ENCODE peak calls at places on chromosomes 4 and X, in four cellular contexts. Z is K562, I is SK-N-SH, U is HepG2. O is an unnamed sample.

GRCh38 chr4:133233922-133234321 is 84.8 kb downstream of the PCDH10 start:
- DNase-seq in Z (no peak), I (no peak), U (no peak), O (no peak)

GRCh38 chr4:148649669-148650331 is 207.6 kb upstream of the NR3C2 start:
- DNase-seq in Z (no peak), U (no peak), I (no peak), O (no peak)

GRCh38 chrX:155215443-155216178 is 649 bp upstream of the VBP1 start:
- DNase-seq in U (no peak), I (no peak), Z (no peak), O (no peak)

GRCh38 chr4:101114936-101115372 is 232.4 kb downstream of the PPP3CA start:
- DNase-seq in U (peak), I (no peak), Z (no peak), O (no peak)

GRCh38 chr4:125003840-125004239 is 291.3 kb upstream of the ANKRD50 start:
- DNase-seq in Z (no peak), I (no peak), U (no peak), O (no peak)

GRCh38 chrX:107447642-107448041 is 1.8 kb upstream of the FRMPD3 start:
- DNase-seq in Z (no peak), U (no peak), I (no peak), O (no peak)

GRCh38 chr4:83272900-83273299 is 11.7 kb downstream of the COQ2 start:
- DNase-seq in Z (no peak), I (no peak), U (no peak), O (peak)

GRCh38 chr4:915041-915474 is 17.1 kb downstream of the GAK start:
- DNase-seq in U (no peak), Z (no peak), I (no peak), O (no peak)

GRCh38 chr4:101337688-101338087 is 9.6 kb downstream of the PPP3CA start:
- DNase-seq in I (no peak), U (no peak), Z (no peak), O (no peak)

GRCh38 chr4:40046311-40046980 is 10.2 kb upstream of the N4BP2 start:
- DNase-seq in U (peak), Z (no peak), I (no peak), O (no peak)

GRCh38 chrX:107666931-107667330 is 38.6 kb downstream of the PRPS1 start:
- DNase-seq in Z (no peak), U (no peak), I (no peak), O (no peak)

GRCh38 chrX:24890677-24891076 is 125.1 kb downstream of the ARX start:
- DNase-seq in I (no peak), U (peak), Z (no peak), O (no peak)

GRCh38 chrX:136168929-136169735 is 21.8 kb downstream of the FHL1 start:
- DNase-seq in Z (peak), I (peak), U (no peak), O (no peak)

GRCh38 chr4:174848596-174848995 is 19.5 kb upstream of the GLRA3 start:
- DNase-seq in Z (no peak), I (no peak), U (no peak), O (no peak)

GRCh38 chr4:74996996-74997395 is 64.1 kb downstream of the PARM1 start:
- DNase-seq in U (no peak), I (no peak), Z (no peak), O (no peak)

GRCh38 chr4:19947349-19947748 is 304.4 kb upstream of the SLIT2 start:
- DNase-seq in I (no peak), U (no peak), Z (no peak), O (no peak)

GRCh38 chr4:123430031-123430430 is 33.4 kb downstream of the SPRY1 start:
- DNase-seq in U (no peak), I (no peak), Z (peak), O (no peak)

GRCh38 chrX:47644557-47645091 is 5.7 kb downstream of the ELK1 start:
- DNase-seq in U (no peak), I (peak), Z (no peak), O (no peak)

GRCh38 chr4:1285790-1286553 is 3.7 kb upstream of the MAEA start:
- DNase-seq in I (no peak), U (peak), Z (no peak), O (no peak)

GRCh38 chrX:67296395-67296794 is 247.4 kb upstream of the AR start:
- DNase-seq in U (no peak), I (no peak), Z (no peak), O (no peak)

GRCh38 chr4:143375326-143376073 is 38.8 kb downstream of the GAB1 start:
- DNase-seq in Z (peak), U (peak), I (peak), O (no peak)

GRCh38 chrX:53317365-53318069 is 36.1 kb upstream of the IQSEC2 start:
- DNase-seq in I (peak), U (peak), Z (peak), O (no peak)

GRCh38 chrX:28910501-28910900 is 323.3 kb downstream of the IL1RAPL1 start:
- DNase-seq in I (no peak), Z (no peak), U (no peak), O (no peak)

GRCh38 chrX:110215411-110215810 is 102.5 kb downstream of the AMMECR1 start:
- DNase-seq in U (no peak), Z (no peak), I (no peak), O (no peak)

GRCh38 chrX:21700289-21700688 is 42.2 kb upstream of the KLHL34 start:
- DNase-seq in I (no peak), Z (no peak), U (no peak), O (no peak)

GRCh38 chr4:37822220-37822619 is 4.3 kb upstream of the PGM2 start:
- DNase-seq in Z (no peak), U (no peak), I (no peak), O (no peak)

GRCh38 chrX:40705658-40706312 is 29.6 kb downstream of the MED14 start:
- DNase-seq in U (no peak), I (no peak), Z (no peak), O (no peak)

GRCh38 chr4:10077492-10078335 is 38.9 kb downstream of the WDR1 start:
- DNase-seq in I (no peak), U (no peak), Z (peak), O (no peak)

GRCh38 chrX:144791298-144791697 is 456.0 kb upstream of the SPANXN1 start:
- DNase-seq in Z (no peak), U (no peak), I (no peak), O (no peak)

DNA sequence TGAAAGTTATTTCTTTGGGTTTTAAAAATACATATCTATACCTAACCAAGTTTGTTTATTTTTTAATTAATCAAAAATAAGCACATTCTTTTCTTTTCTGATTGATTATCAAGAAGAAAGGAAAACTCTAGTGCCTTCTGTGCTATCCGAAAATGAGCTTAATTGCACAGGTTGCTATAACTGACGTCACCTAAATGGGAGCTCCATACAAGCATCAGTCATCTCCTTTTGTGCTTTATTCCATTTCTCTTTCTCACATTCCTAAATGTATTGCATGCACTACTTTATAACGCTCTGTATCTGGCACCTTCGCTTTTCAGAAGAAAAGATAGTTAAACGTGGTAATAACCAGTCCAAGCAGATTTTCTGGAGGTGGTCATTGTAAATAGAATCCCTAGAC is 675.0 kb downstream of the STPG2 start:
- DNase-seq in U (no peak), Z (no peak), I (no peak), O (no peak)
- TF ChIP-seq ZBTB33 in U (no peak), Z (no peak), I (no peak), O (no peak)

GRCh38 chrX:6291444-6291843 is 62.8 kb upstream of the NLGN4X start:
- DNase-seq in Z (no peak), I (peak), U (no peak), O (no peak)
- TF ChIP-seq USF2 in Z (no peak), I (no peak), U (no peak), O (no peak)

DNA sequence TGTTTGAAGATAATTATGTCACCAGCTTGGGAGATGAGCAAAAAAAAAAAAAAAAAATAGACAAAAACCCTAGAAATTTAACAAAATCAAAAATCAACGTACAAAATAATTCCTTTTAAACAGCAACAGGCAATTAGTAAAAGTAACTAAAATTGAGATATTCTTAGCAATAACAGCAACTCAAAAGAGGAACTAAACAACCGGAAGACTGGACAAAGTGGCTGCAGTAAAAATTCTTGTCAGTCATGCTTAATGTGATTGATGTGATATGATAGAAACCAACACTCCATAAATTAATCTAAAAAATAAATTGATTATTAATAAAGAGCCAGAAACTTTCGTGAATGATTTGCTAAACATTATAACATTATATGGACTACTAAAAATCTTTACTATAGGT is 1534.6 kb upstream of the AGA start:
- DNase-seq in I (no peak), Z (no peak), U (no peak), O (no peak)
- TF ChIP-seq ZBTB33 in I (no peak), Z (no peak), U (no peak), O (no peak)

DNA sequence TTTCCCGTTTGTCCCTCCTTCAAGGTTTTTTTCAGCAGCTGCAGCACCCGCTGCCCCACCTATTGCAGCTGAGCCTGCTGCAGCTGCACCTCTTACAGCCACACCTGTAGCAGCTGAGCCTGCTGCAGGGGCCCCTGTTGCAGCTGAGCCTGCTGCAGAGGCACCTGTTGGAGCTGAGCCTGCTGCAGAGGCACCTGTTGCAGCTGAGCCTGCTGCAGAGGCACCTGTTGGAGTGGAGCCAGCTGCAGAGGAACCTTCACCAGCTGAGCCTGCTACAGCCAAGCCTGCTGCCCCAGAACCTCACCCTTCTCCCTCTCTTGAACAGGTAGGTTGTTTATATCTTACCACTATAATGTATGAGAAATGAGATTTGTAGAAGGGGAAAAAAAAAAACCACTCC is 4.5 kb downstream of the PRR27 start:
- DNase-seq in I (no peak), Z (no peak), U (no peak), O (no peak)
- TF ChIP-seq USF2 in I (no peak), Z (no peak), U (no peak), O (no peak)

DNA sequence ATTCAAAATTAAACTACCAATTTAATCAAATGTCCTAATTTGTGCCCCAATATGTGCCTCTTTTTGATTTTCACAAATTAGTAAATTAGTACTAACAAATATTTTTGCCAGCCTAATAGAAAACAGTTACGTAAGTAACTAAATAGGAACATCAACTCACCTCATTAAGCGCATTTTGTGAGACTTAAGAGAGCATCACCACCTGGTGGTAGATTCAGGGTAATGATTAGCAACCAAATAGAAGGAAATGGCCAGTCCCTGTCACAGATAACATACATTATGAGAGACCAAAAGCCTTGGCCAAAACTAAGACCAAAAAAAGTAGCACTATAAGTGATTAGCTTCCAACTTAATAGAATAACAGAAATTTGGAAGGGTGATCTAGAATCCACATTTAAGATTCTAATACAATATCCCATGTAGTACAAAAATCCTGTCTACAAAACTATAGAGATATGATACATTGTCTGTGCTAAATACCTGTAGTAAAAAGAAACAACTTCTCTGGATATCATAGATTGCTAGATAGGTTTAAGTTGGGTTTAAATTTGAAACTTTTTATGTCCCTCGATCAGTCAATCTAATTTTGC is 46.7 kb downstream of the C4orf46 start:
- DNase-seq in I (peak), Z (peak), U (peak), O (peak)
- TF ChIP-seq ZBTB33 in I (no peak), Z (no peak), U (no peak), O (no peak)

DNA sequence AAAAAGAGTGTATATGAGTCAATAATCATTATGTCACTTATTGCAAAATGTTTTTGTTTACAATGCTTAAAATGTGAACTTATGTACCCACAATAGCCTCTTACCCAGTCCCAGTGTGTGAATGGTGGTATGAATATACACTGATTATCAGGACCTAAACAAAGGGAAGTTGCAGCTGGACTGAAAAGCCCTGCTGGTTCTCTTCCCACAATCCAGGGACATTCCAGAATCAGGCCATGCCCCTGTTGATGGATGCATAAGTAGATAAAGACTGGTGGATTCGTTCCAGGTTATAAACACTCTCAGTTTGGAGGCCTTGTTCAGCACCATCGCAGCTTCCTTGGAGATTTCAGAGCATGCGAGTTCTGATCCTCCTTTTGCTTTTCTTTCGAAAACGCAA is 2.2 kb upstream of the CSN3 start:
- DNase-seq in I (no peak), U (peak), Z (no peak), O (no peak)
- TF ChIP-seq USF2 in I (no peak), U (no peak), Z (no peak), O (no peak)

GRCh38 chr4:88613417-88613875 is 21.2 kb downstream of the HERC3 start:
- DNase-seq in Z (no peak), U (no peak), I (no peak), O (no peak)
- TF ChIP-seq ZBTB33 in Z (no peak), U (no peak), I (no peak), O (no peak)

O was measured in GM12878.